ENCODE peak calls at places on chromosomes 16 and 17, in ten cellular contexts. V, J, E, F, N, I, U, Q, X and H are unnamed samples. For H3K4me1, the result is how much of the 10 kb centered on the place peaks cover.

GRCh38 chr17:72111374-72111773 is 9.4 kb upstream of the SOX9 start:
- ATAC-seq in V (no peak), J (peak), E (peak), F (no peak), N (no peak), I (no peak), U (no peak), Q (no peak), X (no peak), H (no peak)

GRCh38 chr17:31404028-31404949 is 12.8 kb downstream of the RAB11FIP4 start:
- ATAC-seq in V (no peak), J (no peak), E (peak), F (peak), N (no peak), I (no peak), U (no peak), Q (no peak), X (peak), H (no peak)

GRCh38 chr16:67164599-67165061 is at the start of gene HSF4:
- ATAC-seq in V (peak), J (no peak), E (peak), F (peak), N (peak), I (peak), U (peak), Q (peak), X (peak), H (peak)

GRCh38 chr17:32659419-32659842 is 172.6 kb downstream of the CDK5R1 start:
- ATAC-seq in V (peak), J (peak), E (peak), F (peak), N (peak), I (peak), U (peak), Q (peak), X (peak), H (no peak)

GRCh38 chr17:57953219-57953618 is 2.0 kb downstream of the CUEDC1 start:
- ATAC-seq in V (no peak), J (no peak), E (peak), F (no peak), N (no peak), I (no peak), U (no peak), Q (no peak), X (no peak), H (no peak)

GRCh38 chr17:64066709-64067108 is 46.3 kb upstream of the ICAM2 start:
- ATAC-seq in V (no peak), J (no peak), E (no peak), F (no peak), N (no peak), I (no peak), U (no peak), Q (no peak), X (no peak), H (no peak)

GRCh38 chr16:31188450-31189411 is 8.8 kb downstream of the FUS start:
- ATAC-seq in V (no peak), J (no peak), E (no peak), F (no peak), N (no peak), I (no peak), U (no peak), Q (no peak), X (no peak), H (no peak)

GRCh38 chr16:21980032-21980431 is 20.9 kb downstream of the PDZD9 start:
- ATAC-seq in V (no peak), J (no peak), E (peak), F (no peak), N (no peak), I (no peak), U (no peak), Q (no peak), X (no peak), H (no peak)

GRCh38 chr16:85959686-85960085 is 60.7 kb downstream of the IRF8 start:
- ATAC-seq in V (no peak), J (no peak), E (no peak), F (no peak), N (no peak), I (no peak), U (peak), Q (no peak), X (no peak), H (no peak)

GRCh38 chr17:63452091-63452978 is 6.2 kb upstream of the CYB561 start:
- ATAC-seq in V (peak), J (peak), E (peak), F (peak), N (peak), I (no peak), U (no peak), Q (no peak), X (no peak), H (no peak)

GRCh38 chr16:13823501-13823900 is 96.5 kb upstream of the ERCC4 start:
- ATAC-seq in V (no peak), J (no peak), E (no peak), F (no peak), N (no peak), I (no peak), U (peak), Q (no peak), X (no peak), H (no peak)

GRCh38 chr17:29549169-29549935 is 17.5 kb downstream of the ABHD15 start:
- ATAC-seq in V (no peak), J (no peak), E (no peak), F (no peak), N (peak), I (no peak), U (peak), Q (peak), X (no peak), H (no peak)

GRCh38 chr17:44283374-44284023 is 15.6 kb upstream of the SLC4A1 start:
- ATAC-seq in V (no peak), J (no peak), E (no peak), F (no peak), N (no peak), I (no peak), U (no peak), Q (no peak), X (no peak), H (no peak)

GRCh38 chr17:27430882-27431491 is 25.3 kb upstream of the KSR1 start:
- ATAC-seq in V (peak), J (peak), E (peak), F (peak), N (peak), I (no peak), U (peak), Q (peak), X (peak), H (no peak)

GRCh38 chr16:58034128-58034685 is 8.7 kb downstream of the MMP15 start:
- ATAC-seq in V (no peak), J (no peak), E (no peak), F (no peak), N (no peak), I (no peak), U (no peak), Q (no peak), X (no peak), H (no peak)

GRCh38 chr16:78851266-78851665 is 749.3 kb downstream of the MAF start:
- ATAC-seq in V (no peak), J (no peak), E (no peak), F (no peak), N (no peak), I (no peak), U (no peak), Q (no peak), X (no peak), H (no peak)

GRCh38 chr17:17467720-17468119 is 9.1 kb upstream of the MED9 start:
- ATAC-seq in V (peak), J (peak), E (no peak), F (no peak), N (no peak), I (no peak), U (peak), Q (no peak), X (no peak), H (no peak)

GRCh38 chr17:12744298-12744697 is 45.0 kb upstream of the ARHGAP44 start:
- ATAC-seq in V (no peak), J (no peak), E (no peak), F (no peak), N (no peak), I (no peak), U (peak), Q (peak), X (no peak), H (peak)

GRCh38 chr17:6509921-6510320 is 46.4 kb downstream of the PITPNM3 start:
- ATAC-seq in V (no peak), J (no peak), E (no peak), F (no peak), N (no peak), I (no peak), U (no peak), Q (no peak), X (no peak), H (no peak)
- H3K4me1 ChIP-seq in V (under half), J (half or more), E (under half), F (under half), N (under half), I (under half), U (under half), Q (under half), X (under half), H (under half)

GRCh38 chr17:78707923-78708322 is 74.2 kb downstream of the CYTH1 start:
- ATAC-seq in V (peak), J (peak), E (no peak), F (no peak), N (no peak), I (no peak), U (no peak), Q (no peak), X (no peak), H (no peak)

GRCh38 chr17:78708510-78708973 is 73.5 kb downstream of the CYTH1 start:
- ATAC-seq in V (peak), J (peak), E (peak), F (peak), N (peak), I (peak), U (peak), Q (peak), X (peak), H (peak)

GRCh38 chr17:78709688-78710290 is 72.3 kb downstream of the CYTH1 start:
- ATAC-seq in V (no peak), J (no peak), E (no peak), F (no peak), N (no peak), I (no peak), U (no peak), Q (no peak), X (no peak), H (no peak)

GRCh38 chr17:78710607-78711006 is 71.5 kb downstream of the CYTH1 start:
- ATAC-seq in V (no peak), J (no peak), E (no peak), F (no peak), N (no peak), I (no peak), U (no peak), Q (no peak), X (no peak), H (no peak)

DNA sequence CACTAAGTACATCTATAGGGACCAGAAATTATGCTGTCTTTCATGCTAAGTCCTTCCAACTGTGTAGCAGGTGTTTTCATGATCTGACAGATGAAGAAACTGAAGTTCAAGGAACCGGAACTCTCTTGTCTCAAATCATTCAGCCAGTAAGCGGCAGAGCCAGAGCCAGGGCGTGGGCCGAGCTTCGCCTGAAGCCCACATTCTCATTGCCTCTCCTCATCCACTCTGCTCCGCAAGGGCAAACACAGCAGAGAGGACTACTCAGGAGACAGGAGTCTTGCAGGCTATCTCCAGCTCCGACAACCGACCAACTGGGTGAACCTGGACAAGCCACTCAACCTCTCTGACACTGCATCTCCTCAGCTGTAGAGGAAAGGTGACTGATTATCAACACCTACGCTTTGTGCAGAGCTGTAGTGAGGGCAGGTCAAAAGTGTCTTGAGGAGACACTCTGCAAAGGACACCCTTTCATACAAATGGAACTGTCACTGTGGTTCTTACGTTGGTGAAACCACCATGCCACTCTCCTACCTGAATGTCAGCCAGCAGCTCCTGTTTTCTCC is 72.9 kb downstream of the CYTH1 start:
- ATAC-seq in V (no peak), J (peak), E (peak), F (peak), N (peak), I (no peak), U (peak), Q (no peak), X (peak), H (no peak)
- TF ChIP-seq POLR2A in V (no peak), J (no peak), E (no peak), F (no peak), N (peak), I (no peak), U (no peak), Q (no peak), X (no peak), H (no peak)

DNA sequence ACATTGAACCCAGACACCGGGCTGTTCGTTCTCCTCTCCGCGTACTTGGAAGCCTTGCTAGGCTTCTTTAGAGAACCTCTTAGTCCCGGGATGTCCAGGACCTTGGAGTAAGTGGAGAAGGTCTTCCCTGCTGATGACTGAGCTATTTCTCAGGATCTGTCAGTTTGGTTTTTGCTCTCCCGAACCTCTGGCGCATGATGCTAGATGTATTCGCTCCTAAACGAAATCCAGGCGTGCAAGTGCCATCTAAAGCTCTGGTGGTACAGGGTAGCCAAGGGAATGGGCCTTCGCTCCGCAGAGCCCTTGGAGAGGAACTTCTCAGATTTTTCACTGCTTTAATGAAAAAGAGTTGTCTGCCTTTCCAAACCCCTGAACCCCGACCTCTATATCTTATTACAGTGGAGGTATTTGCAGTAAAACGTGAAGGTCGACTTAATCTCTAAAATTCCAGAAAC is 544 bp downstream of the VMP1 start:
- ATAC-seq in V (peak), J (peak), E (peak), F (peak), N (peak), I (no peak), U (peak), Q (peak), X (peak), H (no peak)
- H3K4me1 ChIP-seq in V (under half), J (under half), E (half or more), F (under half), N (under half), I (under half), U (half or more), Q (under half), X (under half), H (under half)

GRCh38 chr16:65224994-65225393 is 103.1 kb upstream of the CDH11 start:
- ATAC-seq in V (no peak), J (no peak), E (no peak), F (no peak), N (no peak), I (no peak), U (no peak), Q (no peak), X (no peak), H (no peak)

GRCh38 chr16:65225488-65225887 is 103.6 kb upstream of the CDH11 start:
- ATAC-seq in V (no peak), J (no peak), E (no peak), F (no peak), N (no peak), I (no peak), U (no peak), Q (no peak), X (no peak), H (no peak)

GRCh38 chr16:65223335-65223734 is 101.5 kb upstream of the CDH11 start:
- ATAC-seq in V (no peak), J (no peak), E (no peak), F (no peak), N (no peak), I (no peak), U (no peak), Q (no peak), X (no peak), H (no peak)

GRCh38 chr16:65226077-65226476 is 104.2 kb upstream of the CDH11 start:
- ATAC-seq in V (no peak), J (no peak), E (no peak), F (no peak), N (no peak), I (no peak), U (no peak), Q (no peak), X (no peak), H (no peak)

GRCh38 chr16:65224471-65224870 is 102.6 kb upstream of the CDH11 start:
- ATAC-seq in V (no peak), J (no peak), E (no peak), F (no peak), N (no peak), I (no peak), U (no peak), Q (no peak), X (no peak), H (no peak)
- TF ChIP-seq POLR2A in V (no peak), J (no peak), E (no peak), F (no peak), N (no peak), I (no peak), U (no peak), Q (no peak), X (no peak), H (no peak)

DNA sequence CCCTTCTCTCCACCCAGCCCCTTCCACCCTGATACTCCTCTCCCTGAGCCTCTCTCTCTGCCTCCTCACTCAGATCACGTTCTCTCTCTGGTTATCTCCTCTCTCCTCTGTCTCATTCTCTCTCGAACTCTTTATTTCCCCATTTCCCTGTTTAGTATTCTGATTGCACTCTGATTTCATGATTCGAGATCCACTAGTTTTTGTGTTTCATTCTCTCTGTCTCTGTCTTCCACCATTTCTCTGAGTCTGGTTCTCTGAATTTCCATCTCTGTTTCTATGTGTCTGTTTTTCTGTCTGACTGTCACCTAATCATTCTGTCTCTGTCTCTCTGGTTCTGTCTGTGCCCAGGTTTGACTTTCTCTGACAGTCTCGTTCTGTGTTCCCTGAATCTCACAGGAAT is 2.0 kb downstream of the SEZ6L2 start:
- ATAC-seq in V (no peak), J (no peak), E (no peak), F (no peak), N (no peak), I (no peak), U (no peak), Q (no peak), X (no peak), H (no peak)
- H3K4me1 ChIP-seq in V (under half), J (under half), E (under half), F (under half), N (under half), I (under half), U (under half), Q (under half), X (under half), H (under half)

GRCh38 chr16:89711601-89712475 is 8.9 kb downstream of the VPS9D1 start:
- ATAC-seq in V (peak), J (peak), E (peak), F (peak), N (peak), I (no peak), U (peak), Q (peak), X (peak), H (no peak)
- TF ChIP-seq POLR2A in V (peak), J (peak), E (no peak), F (peak), N (peak), I (no peak), U (no peak), Q (peak), X (no peak), H (no peak)

GRCh38 chr16:879461-879861 is 78.9 kb upstream of the GNG13 start:
- ATAC-seq in V (no peak), J (no peak), E (no peak), F (no peak), N (no peak), I (no peak), U (no peak), Q (no peak), X (no peak), H (no peak)

GRCh38 chr16:879986-880385 is 79.5 kb upstream of the GNG13 start:
- ATAC-seq in V (no peak), J (no peak), E (no peak), F (no peak), N (no peak), I (no peak), U (no peak), Q (no peak), X (no peak), H (no peak)

GRCh38 chr16:881219-882097 is 80.9 kb upstream of the GNG13 start:
- ATAC-seq in V (no peak), J (no peak), E (no peak), F (no peak), N (no peak), I (no peak), U (no peak), Q (no peak), X (no peak), H (no peak)

GRCh38 chr16:882256-882655 is 81.7 kb upstream of the GNG13 start:
- ATAC-seq in V (no peak), J (no peak), E (no peak), F (no peak), N (no peak), I (no peak), U (no peak), Q (no peak), X (no peak), H (no peak)

GRCh38 chr16:880471-881171 is 80.1 kb upstream of the GNG13 start:
- ATAC-seq in V (no peak), J (no peak), E (no peak), F (no peak), N (no peak), I (no peak), U (no peak), Q (no peak), X (no peak), H (no peak)
- H3K4me1 ChIP-seq in V (under half), J (under half), E (under half), F (under half), N (under half), I (under half), U (under half), Q (under half), X (under half), H (under half)